ENCODE peak calls at places on chromosomes 2 and 18, in seven cellular contexts. One of them, this sample, is unnamed.

GRCh38 chr2:165410231-165410630 is 59.3 kb upstream of the CSRNP3 start:
- DNase-seq in HepG2: no peak
- DNase-seq in GM12878: no peak
- DNase-seq in HCT116: no peak
- DNase-seq in SK-N-SH: no peak
- DNase-seq in H1: no peak
- DNase-seq in K562: no peak
- DNase-seq in this sample: no peak

GRCh38 chr2:33375054-33375453 is 101.4 kb upstream of the RASGRP3 start:
- DNase-seq in K562: no peak
- DNase-seq in HCT116: no peak
- DNase-seq in HepG2: no peak
- DNase-seq in H1: no peak
- DNase-seq in GM12878: no peak
- DNase-seq in SK-N-SH: no peak
- DNase-seq in this sample: no peak

GRCh38 chr2:238143239-238143951 is 4.9 kb downstream of the KLHL30 start:
- DNase-seq in K562: no peak
- DNase-seq in GM12878: no peak
- DNase-seq in H1: no peak
- DNase-seq in HCT116: peak; percentile 54
- DNase-seq in HepG2: no peak
- DNase-seq in SK-N-SH: no peak
- DNase-seq in this sample: no peak

GRCh38 chr2:202034249-202035088 is 814 bp downstream of the FZD7 start:
- DNase-seq in SK-N-SH: peak; percentile 75
- DNase-seq in HCT116: no peak
- DNase-seq in HepG2: no peak
- DNase-seq in H1: no peak
- DNase-seq in GM12878: no peak
- DNase-seq in K562: peak; percentile 10
- DNase-seq in this sample: peak; percentile 69

GRCh38 chr2:143802871-143803650 is 673.8 kb downstream of the ARHGAP15 start:
- DNase-seq in HepG2: no peak
- DNase-seq in H1: no peak
- DNase-seq in HCT116: no peak
- DNase-seq in SK-N-SH: no peak
- DNase-seq in K562: no peak
- DNase-seq in GM12878: peak; percentile 37
- DNase-seq in this sample: no peak

GRCh38 chr18:39935598-39935997 is 2019.4 kb upstream of the PIK3C3 start:
- DNase-seq in GM12878: no peak
- DNase-seq in K562: no peak
- DNase-seq in H1: no peak
- DNase-seq in SK-N-SH: no peak
- DNase-seq in HepG2: no peak
- DNase-seq in HCT116: no peak
- DNase-seq in this sample: no peak

GRCh38 chr2:37645363-37645762 is 26.1 kb downstream of the CDC42EP3 start:
- DNase-seq in GM12878: no peak
- DNase-seq in HepG2: no peak
- DNase-seq in HCT116: no peak
- DNase-seq in H1: no peak
- DNase-seq in K562: no peak
- DNase-seq in SK-N-SH: no peak
- DNase-seq in this sample: no peak

GRCh38 chr2:179560257-179560735 is 295.7 kb upstream of the SESTD1 start:
- DNase-seq in HCT116: no peak
- DNase-seq in HepG2: peak; percentile 73
- DNase-seq in K562: no peak
- DNase-seq in H1: no peak
- DNase-seq in GM12878: no peak
- DNase-seq in SK-N-SH: no peak
- DNase-seq in this sample: no peak

GRCh38 chr18:60038731-60039130 is 138.9 kb downstream of the PMAIP1 start:
- DNase-seq in H1: no peak
- DNase-seq in K562: no peak
- DNase-seq in HepG2: no peak
- DNase-seq in HCT116: no peak
- DNase-seq in SK-N-SH: no peak
- DNase-seq in GM12878: no peak
- DNase-seq in this sample: no peak

GRCh38 chr18:41751161-41751560 is 203.9 kb upstream of the PIK3C3 start:
- DNase-seq in K562: no peak
- DNase-seq in H1: no peak
- DNase-seq in HepG2: no peak
- DNase-seq in SK-N-SH: no peak
- DNase-seq in HCT116: no peak
- DNase-seq in GM12878: no peak
- DNase-seq in this sample: no peak

GRCh38 chr2:19312949-19313348 is 45.5 kb downstream of the OSR1 start:
- DNase-seq in H1: no peak
- DNase-seq in HepG2: peak; percentile 51
- DNase-seq in SK-N-SH: peak; percentile 28
- DNase-seq in HCT116: peak; percentile 4
- DNase-seq in K562: no peak
- DNase-seq in GM12878: no peak
- DNase-seq in this sample: no peak

GRCh38 chr18:36451454-36452251 is 154.1 kb downstream of the FHOD3 start:
- DNase-seq in H1: no peak
- DNase-seq in GM12878: no peak
- DNase-seq in HCT116: no peak
- DNase-seq in K562: no peak
- DNase-seq in SK-N-SH: no peak
- DNase-seq in HepG2: no peak
- DNase-seq in this sample: no peak

GRCh38 chr18:63161728-63162195 is 157.8 kb downstream of the BCL2 start:
- DNase-seq in GM12878: peak; percentile 98
- DNase-seq in K562: peak; percentile 27
- DNase-seq in HepG2: peak; percentile 2
- DNase-seq in H1: no peak
- DNase-seq in SK-N-SH: no peak
- DNase-seq in HCT116: no peak
- DNase-seq in this sample: no peak
- TF ChIP-seq JUND in GM12878: peak; percentile 86
- TF ChIP-seq JUND in K562: peak; percentile 94
- TF ChIP-seq JUND in HepG2: no peak
- TF ChIP-seq JUND in H1: no peak
- TF ChIP-seq JUND in SK-N-SH: peak; percentile 95
- TF ChIP-seq JUND in HCT116: peak; percentile 61
- TF ChIP-seq JUND in this sample: no peak

GRCh38 chr2:85393836-85394235 is 16.3 kb downstream of the CAPG start:
- DNase-seq in GM12878: no peak
- DNase-seq in SK-N-SH: no peak
- DNase-seq in HCT116: no peak
- DNase-seq in H1: no peak
- DNase-seq in HepG2: no peak
- DNase-seq in K562: no peak
- DNase-seq in this sample: no peak
- TF ChIP-seq JUND in GM12878: no peak
- TF ChIP-seq JUND in SK-N-SH: no peak
- TF ChIP-seq JUND in HCT116: no peak
- TF ChIP-seq JUND in H1: no peak
- TF ChIP-seq JUND in HepG2: no peak
- TF ChIP-seq JUND in K562: no peak
- TF ChIP-seq JUND in this sample: no peak

GRCh38 chr2:133508546-133509165 is 59.6 kb downstream of the NCKAP5 start:
- DNase-seq in HepG2: no peak
- DNase-seq in GM12878: no peak
- DNase-seq in SK-N-SH: no peak
- DNase-seq in K562: no peak
- DNase-seq in H1: no peak
- DNase-seq in HCT116: no peak
- DNase-seq in this sample: no peak
- TF ChIP-seq JUND in HepG2: no peak
- TF ChIP-seq JUND in GM12878: no peak
- TF ChIP-seq JUND in SK-N-SH: no peak
- TF ChIP-seq JUND in K562: no peak
- TF ChIP-seq JUND in H1: no peak
- TF ChIP-seq JUND in HCT116: no peak
- TF ChIP-seq JUND in this sample: no peak

DNA sequence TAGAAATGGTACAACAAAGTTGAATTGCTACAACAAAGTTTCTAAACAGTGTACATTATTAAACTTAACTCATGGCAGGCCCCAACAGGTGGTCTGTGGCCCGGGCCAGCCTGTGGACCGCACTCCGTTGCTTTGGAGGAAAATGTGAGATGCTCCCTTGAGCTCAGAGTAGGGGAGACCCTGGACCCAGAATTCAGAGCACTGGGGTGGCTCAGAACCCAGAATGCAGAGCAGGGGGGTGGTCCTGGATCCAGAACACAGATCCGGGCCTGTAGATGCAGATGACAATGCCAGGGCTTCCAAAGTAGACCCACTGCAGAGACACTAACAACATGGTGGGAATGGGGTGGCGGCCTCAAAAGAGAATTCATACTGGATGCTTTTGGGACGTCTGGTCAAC is 311.0 kb downstream of the NDUFA10 start:
- DNase-seq in GM12878: no peak
- DNase-seq in SK-N-SH: no peak
- DNase-seq in HepG2: no peak
- DNase-seq in K562: no peak
- DNase-seq in H1: no peak
- DNase-seq in HCT116: no peak
- DNase-seq in this sample: no peak
- TF ChIP-seq JUND in GM12878: no peak
- TF ChIP-seq JUND in SK-N-SH: no peak
- TF ChIP-seq JUND in HepG2: no peak
- TF ChIP-seq JUND in K562: no peak
- TF ChIP-seq JUND in H1: no peak
- TF ChIP-seq JUND in HCT116: no peak
- TF ChIP-seq JUND in this sample: no peak

GRCh38 chr2:128775401-128776285 is 457.0 kb upstream of the HS6ST1 start:
- DNase-seq in SK-N-SH: no peak
- DNase-seq in HepG2: no peak
- DNase-seq in H1: peak; percentile 27
- DNase-seq in GM12878: no peak
- DNase-seq in HCT116: no peak
- DNase-seq in K562: no peak
- DNase-seq in this sample: no peak

GRCh38 chr2:128779301-128780095 is 460.8 kb upstream of the HS6ST1 start:
- DNase-seq in GM12878: no peak
- DNase-seq in HepG2: no peak
- DNase-seq in K562: no peak
- DNase-seq in SK-N-SH: no peak
- DNase-seq in H1: peak; percentile 36
- DNase-seq in HCT116: no peak
- DNase-seq in this sample: no peak

GRCh38 chr2:128776461-128776971 is 457.8 kb upstream of the HS6ST1 start:
- DNase-seq in SK-N-SH: no peak
- DNase-seq in H1: peak; percentile 33
- DNase-seq in HCT116: no peak
- DNase-seq in K562: no peak
- DNase-seq in GM12878: no peak
- DNase-seq in HepG2: no peak
- DNase-seq in this sample: no peak

GRCh38 chr2:128778843-128779242 is 460.2 kb upstream of the HS6ST1 start:
- DNase-seq in GM12878: no peak
- DNase-seq in H1: no peak
- DNase-seq in HCT116: no peak
- DNase-seq in HepG2: no peak
- DNase-seq in K562: no peak
- DNase-seq in SK-N-SH: no peak
- DNase-seq in this sample: no peak

GRCh38 chr2:128777091-128778045 is 458.7 kb upstream of the HS6ST1 start:
- DNase-seq in K562: no peak
- DNase-seq in HepG2: no peak
- DNase-seq in HCT116: no peak
- DNase-seq in H1: peak; percentile 20
- DNase-seq in GM12878: no peak
- DNase-seq in SK-N-SH: no peak
- DNase-seq in this sample: no peak
- TF ChIP-seq JUND in K562: no peak
- TF ChIP-seq JUND in HepG2: no peak
- TF ChIP-seq JUND in HCT116: no peak
- TF ChIP-seq JUND in H1: no peak
- TF ChIP-seq JUND in GM12878: no peak
- TF ChIP-seq JUND in SK-N-SH: no peak
- TF ChIP-seq JUND in this sample: no peak

GRCh38 chr2:220855296-220855695 is 716.8 kb downstream of the EPHA4 start:
- DNase-seq in GM12878: no peak
- DNase-seq in K562: no peak
- DNase-seq in HCT116: no peak
- DNase-seq in H1: no peak
- DNase-seq in SK-N-SH: no peak
- DNase-seq in HepG2: no peak
- DNase-seq in this sample: no peak
- TF ChIP-seq JUND in GM12878: no peak
- TF ChIP-seq JUND in K562: no peak
- TF ChIP-seq JUND in HCT116: no peak
- TF ChIP-seq JUND in H1: no peak
- TF ChIP-seq JUND in SK-N-SH: no peak
- TF ChIP-seq JUND in HepG2: no peak
- TF ChIP-seq JUND in this sample: no peak

GRCh38 chr2:215982465-215982875 is 30.9 kb downstream of the MREG start:
- DNase-seq in SK-N-SH: no peak
- DNase-seq in H1: no peak
- DNase-seq in K562: no peak
- DNase-seq in HepG2: peak; percentile 97
- DNase-seq in GM12878: peak; percentile 57
- DNase-seq in HCT116: peak; percentile 62
- DNase-seq in this sample: peak; percentile 44
- TF ChIP-seq JUND in SK-N-SH: no peak
- TF ChIP-seq JUND in H1: no peak
- TF ChIP-seq JUND in K562: no peak
- TF ChIP-seq JUND in HepG2: peak; percentile 77
- TF ChIP-seq JUND in GM12878: no peak
- TF ChIP-seq JUND in HCT116: peak; percentile 82
- TF ChIP-seq JUND in this sample: peak; percentile 89

GRCh38 chr2:151007365-151007764 is 254.3 kb downstream of the RBM43 start:
- DNase-seq in H1: no peak
- DNase-seq in SK-N-SH: no peak
- DNase-seq in HCT116: no peak
- DNase-seq in K562: no peak
- DNase-seq in HepG2: no peak
- DNase-seq in GM12878: no peak
- DNase-seq in this sample: no peak
- TF ChIP-seq JUND in H1: no peak
- TF ChIP-seq JUND in SK-N-SH: no peak
- TF ChIP-seq JUND in HCT116: no peak
- TF ChIP-seq JUND in K562: no peak
- TF ChIP-seq JUND in HepG2: no peak
- TF ChIP-seq JUND in GM12878: no peak
- TF ChIP-seq JUND in this sample: no peak